ENCODE peak calls at places on chromosomes 16 and 17, in nine cellular contexts. One of them, this sample, is unnamed.

GRCh38 chr16:70700101-70701020 is 14.5 kb upstream of the MTSS2 start:
- DNase-seq in Daoy: no peak
- DNase-seq in naive thymus-derived CD8-positive, alpha-beta T cell: no peak
- DNase-seq in HEK293T: no peak
- DNase-seq in globus pallidus: peak
- DNase-seq in non-pigmented ciliary epithelial cell: no peak
- DNase-seq in T-cell: no peak
- DNase-seq in IMR-90: no peak
- DNase-seq in astrocyte: no peak
- DNase-seq in this sample: no peak

GRCh38 chr17:9240659-9241370 is 219.5 kb downstream of the NTN1 start:
- DNase-seq in Daoy: peak
- DNase-seq in naive thymus-derived CD8-positive, alpha-beta T cell: no peak
- DNase-seq in HEK293T: peak
- DNase-seq in globus pallidus: peak
- DNase-seq in non-pigmented ciliary epithelial cell: no peak
- DNase-seq in T-cell: no peak
- DNase-seq in IMR-90: peak
- DNase-seq in astrocyte: peak
- DNase-seq in this sample: no peak

GRCh38 chr16:89122322-89122831 is 28.7 kb downstream of the ACSF3 start:
- DNase-seq in Daoy: no peak
- DNase-seq in naive thymus-derived CD8-positive, alpha-beta T cell: peak
- DNase-seq in HEK293T: no peak
- DNase-seq in globus pallidus: no peak
- DNase-seq in non-pigmented ciliary epithelial cell: no peak
- DNase-seq in T-cell: peak
- DNase-seq in IMR-90: no peak
- DNase-seq in astrocyte: no peak
- DNase-seq in this sample: peak

GRCh38 chr16:47488051-47488450 is 26.9 kb downstream of the PHKB start:
- DNase-seq in Daoy: no peak
- DNase-seq in naive thymus-derived CD8-positive, alpha-beta T cell: no peak
- DNase-seq in HEK293T: no peak
- DNase-seq in globus pallidus: no peak
- DNase-seq in non-pigmented ciliary epithelial cell: no peak
- DNase-seq in T-cell: no peak
- DNase-seq in IMR-90: no peak
- DNase-seq in astrocyte: no peak
- DNase-seq in this sample: no peak

GRCh38 chr17:1998426-1998784 is 26.7 kb downstream of the RTN4RL1 start:
- DNase-seq in Daoy: no peak
- DNase-seq in naive thymus-derived CD8-positive, alpha-beta T cell: no peak
- DNase-seq in HEK293T: no peak
- DNase-seq in globus pallidus: no peak
- DNase-seq in non-pigmented ciliary epithelial cell: no peak
- DNase-seq in T-cell: no peak
- DNase-seq in IMR-90: no peak
- DNase-seq in astrocyte: no peak
- DNase-seq in this sample: no peak

GRCh38 chr17:82241926-82242697 is 13.3 kb downstream of the SLC16A3 start:
- DNase-seq in Daoy: no peak
- DNase-seq in naive thymus-derived CD8-positive, alpha-beta T cell: no peak
- DNase-seq in HEK293T: no peak
- DNase-seq in globus pallidus: no peak
- DNase-seq in non-pigmented ciliary epithelial cell: no peak
- DNase-seq in T-cell: no peak
- DNase-seq in IMR-90: no peak
- DNase-seq in astrocyte: no peak
- DNase-seq in this sample: no peak

GRCh38 chr16:83622010-83622409 is 185.8 kb upstream of the HSBP1 start:
- DNase-seq in Daoy: no peak
- DNase-seq in naive thymus-derived CD8-positive, alpha-beta T cell: no peak
- DNase-seq in HEK293T: no peak
- DNase-seq in globus pallidus: no peak
- DNase-seq in non-pigmented ciliary epithelial cell: no peak
- DNase-seq in T-cell: no peak
- DNase-seq in IMR-90: no peak
- DNase-seq in astrocyte: no peak
- DNase-seq in this sample: no peak

GRCh38 chr16:86565644-86566511 is 751 bp upstream of the FOXC2 start:
- DNase-seq in Daoy: no peak
- DNase-seq in naive thymus-derived CD8-positive, alpha-beta T cell: no peak
- DNase-seq in HEK293T: no peak
- DNase-seq in globus pallidus: no peak
- DNase-seq in non-pigmented ciliary epithelial cell: no peak
- DNase-seq in T-cell: no peak
- DNase-seq in IMR-90: no peak
- DNase-seq in astrocyte: no peak
- DNase-seq in this sample: no peak

GRCh38 chr16:54027126-54027922 is 259.3 kb downstream of the IRX3 start:
- DNase-seq in Daoy: peak
- DNase-seq in naive thymus-derived CD8-positive, alpha-beta T cell: no peak
- DNase-seq in HEK293T: no peak
- DNase-seq in globus pallidus: no peak
- DNase-seq in non-pigmented ciliary epithelial cell: peak
- DNase-seq in T-cell: no peak
- DNase-seq in IMR-90: peak
- DNase-seq in astrocyte: peak
- DNase-seq in this sample: no peak

GRCh38 chr16:2798723-2799204 is 494 bp downstream of the PRSS41 start:
- DNase-seq in Daoy: no peak
- DNase-seq in naive thymus-derived CD8-positive, alpha-beta T cell: no peak
- DNase-seq in HEK293T: no peak
- DNase-seq in globus pallidus: no peak
- DNase-seq in non-pigmented ciliary epithelial cell: no peak
- DNase-seq in T-cell: no peak
- DNase-seq in IMR-90: no peak
- DNase-seq in astrocyte: no peak
- DNase-seq in this sample: no peak

GRCh38 chr16:75296606-75297005 is 45.2 kb upstream of the BCAR1 start:
- DNase-seq in Daoy: no peak
- DNase-seq in naive thymus-derived CD8-positive, alpha-beta T cell: no peak
- DNase-seq in HEK293T: no peak
- DNase-seq in globus pallidus: peak
- DNase-seq in non-pigmented ciliary epithelial cell: no peak
- DNase-seq in T-cell: no peak
- DNase-seq in IMR-90: peak
- DNase-seq in astrocyte: peak
- DNase-seq in this sample: no peak

GRCh38 chr17:39739885-39740356 is 2.2 kb downstream of the GRB7 start:
- DNase-seq in Daoy: peak
- DNase-seq in naive thymus-derived CD8-positive, alpha-beta T cell: no peak
- DNase-seq in HEK293T: no peak
- DNase-seq in globus pallidus: no peak
- DNase-seq in non-pigmented ciliary epithelial cell: no peak
- DNase-seq in T-cell: no peak
- DNase-seq in IMR-90: no peak
- DNase-seq in astrocyte: no peak
- DNase-seq in this sample: no peak

GRCh38 chr16:19210175-19210924 is 42.3 kb downstream of the SYT17 start:
- DNase-seq in Daoy: peak
- DNase-seq in naive thymus-derived CD8-positive, alpha-beta T cell: no peak
- DNase-seq in HEK293T: no peak
- DNase-seq in globus pallidus: peak
- DNase-seq in non-pigmented ciliary epithelial cell: no peak
- DNase-seq in T-cell: no peak
- DNase-seq in IMR-90: peak
- DNase-seq in astrocyte: no peak
- DNase-seq in this sample: no peak

GRCh38 chr17:59406808-59407381 is 75.4 kb downstream of the YPEL2 start:
- DNase-seq in Daoy: peak
- DNase-seq in naive thymus-derived CD8-positive, alpha-beta T cell: no peak
- DNase-seq in HEK293T: peak
- DNase-seq in globus pallidus: no peak
- DNase-seq in non-pigmented ciliary epithelial cell: no peak
- DNase-seq in T-cell: no peak
- DNase-seq in IMR-90: peak
- DNase-seq in astrocyte: peak
- DNase-seq in this sample: no peak

GRCh38 chr17:7435676-7436555 is 681 bp downstream of the TMEM102 start:
- DNase-seq in Daoy: peak
- DNase-seq in naive thymus-derived CD8-positive, alpha-beta T cell: peak
- DNase-seq in HEK293T: peak
- DNase-seq in globus pallidus: no peak
- DNase-seq in non-pigmented ciliary epithelial cell: no peak
- DNase-seq in T-cell: peak
- DNase-seq in IMR-90: no peak
- DNase-seq in astrocyte: no peak
- DNase-seq in this sample: peak

GRCh38 chr17:51164911-51165679 is 1.1 kb upstream of the NME2 start:
- DNase-seq in Daoy: peak
- DNase-seq in naive thymus-derived CD8-positive, alpha-beta T cell: no peak
- DNase-seq in HEK293T: no peak
- DNase-seq in globus pallidus: no peak
- DNase-seq in non-pigmented ciliary epithelial cell: no peak
- DNase-seq in T-cell: no peak
- DNase-seq in IMR-90: no peak
- DNase-seq in astrocyte: no peak
- DNase-seq in this sample: no peak

GRCh38 chr17:49210158-49211029 is at the start of the genes ABI3 and GNGT2:
- DNase-seq in Daoy: peak
- DNase-seq in naive thymus-derived CD8-positive, alpha-beta T cell: peak
- DNase-seq in HEK293T: no peak
- DNase-seq in globus pallidus: peak
- DNase-seq in non-pigmented ciliary epithelial cell: no peak
- DNase-seq in T-cell: peak
- DNase-seq in IMR-90: peak
- DNase-seq in astrocyte: peak
- DNase-seq in this sample: peak

GRCh38 chr17:82922646-82923045 is 82.8 kb upstream of the ZNF750 start:
- DNase-seq in Daoy: no peak
- DNase-seq in naive thymus-derived CD8-positive, alpha-beta T cell: peak
- DNase-seq in HEK293T: no peak
- DNase-seq in globus pallidus: no peak
- DNase-seq in non-pigmented ciliary epithelial cell: no peak
- DNase-seq in T-cell: no peak
- DNase-seq in IMR-90: no peak
- DNase-seq in astrocyte: no peak
- DNase-seq in this sample: no peak

GRCh38 chr17:41619162-41619933 is 5.0 kb downstream of the KRT17 start:
- DNase-seq in Daoy: no peak
- DNase-seq in naive thymus-derived CD8-positive, alpha-beta T cell: peak
- DNase-seq in HEK293T: no peak
- DNase-seq in globus pallidus: no peak
- DNase-seq in non-pigmented ciliary epithelial cell: no peak
- DNase-seq in T-cell: no peak
- DNase-seq in IMR-90: no peak
- DNase-seq in astrocyte: no peak
- DNase-seq in this sample: no peak

GRCh38 chr17:63033142-63033541 is 67.1 kb downstream of the TANC2 start:
- DNase-seq in Daoy: no peak
- DNase-seq in naive thymus-derived CD8-positive, alpha-beta T cell: no peak
- DNase-seq in HEK293T: no peak
- DNase-seq in globus pallidus: no peak
- DNase-seq in non-pigmented ciliary epithelial cell: no peak
- DNase-seq in T-cell: no peak
- DNase-seq in IMR-90: no peak
- DNase-seq in astrocyte: no peak
- DNase-seq in this sample: no peak

GRCh38 chr16:84068041-84068440 is 25.4 kb upstream of the SLC38A8 start:
- DNase-seq in Daoy: no peak
- DNase-seq in naive thymus-derived CD8-positive, alpha-beta T cell: no peak
- DNase-seq in HEK293T: no peak
- DNase-seq in globus pallidus: no peak
- DNase-seq in non-pigmented ciliary epithelial cell: no peak
- DNase-seq in T-cell: no peak
- DNase-seq in IMR-90: no peak
- DNase-seq in astrocyte: no peak
- DNase-seq in this sample: no peak

GRCh38 chr16:23284584-23284983 is 17.5 kb upstream of the SCNN1B start:
- DNase-seq in Daoy: no peak
- DNase-seq in naive thymus-derived CD8-positive, alpha-beta T cell: no peak
- DNase-seq in HEK293T: no peak
- DNase-seq in globus pallidus: no peak
- DNase-seq in non-pigmented ciliary epithelial cell: no peak
- DNase-seq in T-cell: no peak
- DNase-seq in IMR-90: no peak
- DNase-seq in astrocyte: no peak
- DNase-seq in this sample: no peak

GRCh38 chr16:73231969-73232554 is 184.1 kb upstream of the ZFHX3 start:
- DNase-seq in Daoy: peak
- DNase-seq in naive thymus-derived CD8-positive, alpha-beta T cell: no peak
- DNase-seq in HEK293T: no peak
- DNase-seq in globus pallidus: peak
- DNase-seq in non-pigmented ciliary epithelial cell: no peak
- DNase-seq in T-cell: no peak
- DNase-seq in IMR-90: no peak
- DNase-seq in astrocyte: peak
- DNase-seq in this sample: no peak

GRCh38 chr17:4738136-4739121 is 1.2 kb upstream of the ZMYND15 start:
- DNase-seq in Daoy: no peak
- DNase-seq in naive thymus-derived CD8-positive, alpha-beta T cell: no peak
- DNase-seq in HEK293T: no peak
- DNase-seq in globus pallidus: no peak
- DNase-seq in non-pigmented ciliary epithelial cell: no peak
- DNase-seq in T-cell: peak
- DNase-seq in IMR-90: no peak
- DNase-seq in astrocyte: no peak
- DNase-seq in this sample: peak

GRCh38 chr17:77132411-77133086 is 8.2 kb upstream of the SEC14L1 start:
- DNase-seq in Daoy: no peak
- DNase-seq in naive thymus-derived CD8-positive, alpha-beta T cell: no peak
- DNase-seq in HEK293T: no peak
- DNase-seq in globus pallidus: no peak
- DNase-seq in non-pigmented ciliary epithelial cell: no peak
- DNase-seq in T-cell: no peak
- DNase-seq in IMR-90: no peak
- DNase-seq in astrocyte: no peak
- DNase-seq in this sample: no peak

GRCh38 chr16:4316103-4316731 is 350 bp downstream of the GLIS2 start:
- DNase-seq in Daoy: peak
- DNase-seq in naive thymus-derived CD8-positive, alpha-beta T cell: no peak
- DNase-seq in HEK293T: peak
- DNase-seq in globus pallidus: no peak
- DNase-seq in non-pigmented ciliary epithelial cell: no peak
- DNase-seq in T-cell: no peak
- DNase-seq in IMR-90: no peak
- DNase-seq in astrocyte: no peak
- DNase-seq in this sample: no peak

GRCh38 chr17:4329838-4330237 is 36.6 kb downstream of the UBE2G1 start:
- DNase-seq in Daoy: peak
- DNase-seq in naive thymus-derived CD8-positive, alpha-beta T cell: no peak
- DNase-seq in HEK293T: peak
- DNase-seq in globus pallidus: no peak
- DNase-seq in non-pigmented ciliary epithelial cell: peak
- DNase-seq in T-cell: no peak
- DNase-seq in IMR-90: peak
- DNase-seq in astrocyte: peak
- DNase-seq in this sample: no peak

GRCh38 chr16:9003322-9003721 is 39.6 kb upstream of the USP7 start:
- DNase-seq in Daoy: no peak
- DNase-seq in naive thymus-derived CD8-positive, alpha-beta T cell: no peak
- DNase-seq in HEK293T: no peak
- DNase-seq in globus pallidus: no peak
- DNase-seq in non-pigmented ciliary epithelial cell: no peak
- DNase-seq in T-cell: no peak
- DNase-seq in IMR-90: no peak
- DNase-seq in astrocyte: no peak
- DNase-seq in this sample: no peak

GRCh38 chr17:4040784-4041183 is 76.5 kb upstream of the ATP2A3 start:
- DNase-seq in Daoy: no peak
- DNase-seq in naive thymus-derived CD8-positive, alpha-beta T cell: no peak
- DNase-seq in HEK293T: no peak
- DNase-seq in globus pallidus: no peak
- DNase-seq in non-pigmented ciliary epithelial cell: no peak
- DNase-seq in T-cell: no peak
- DNase-seq in IMR-90: no peak
- DNase-seq in astrocyte: no peak
- DNase-seq in this sample: no peak

GRCh38 chr17:4162775-4163498 is 19.9 kb downstream of the CYB5D2 start:
- DNase-seq in Daoy: no peak
- DNase-seq in naive thymus-derived CD8-positive, alpha-beta T cell: no peak
- DNase-seq in HEK293T: no peak
- DNase-seq in globus pallidus: peak
- DNase-seq in non-pigmented ciliary epithelial cell: no peak
- DNase-seq in T-cell: no peak
- DNase-seq in IMR-90: peak
- DNase-seq in astrocyte: no peak
- DNase-seq in this sample: no peak

GRCh38 chr17:50312311-50312710 is 33.6 kb upstream of the XYLT2 start:
- DNase-seq in Daoy: no peak
- DNase-seq in naive thymus-derived CD8-positive, alpha-beta T cell: no peak
- DNase-seq in HEK293T: no peak
- DNase-seq in globus pallidus: no peak
- DNase-seq in non-pigmented ciliary epithelial cell: no peak
- DNase-seq in T-cell: no peak
- DNase-seq in IMR-90: peak
- DNase-seq in astrocyte: no peak
- DNase-seq in this sample: no peak

This sample was measured in memory B cell.